ENCODE peak calls at places on chromosomes 4 and X, in seven cellular contexts. X is naive thymus-derived CD8-positive, alpha-beta T cell; R is AG20443; A is T-helper 2 cell; W is CD4-positive, CD25-positive, alpha-beta regulatory T cell; V is fibroblast of the aortic adventitia; Q is heart left ventricle. F is an unnamed sample.

GRCh38 chr4:99405433-99406115 is 29.6 kb downstream of the ADH7 start:
- DNase-seq in X (peak), Q (peak), V (peak), R (peak), A (peak), W (peak), F (peak)

GRCh38 chrX:115533485-115533884 is 27.5 kb upstream of the PLS3 start:
- DNase-seq in A (no peak), Q (no peak), R (peak), X (no peak), W (no peak), V (peak), F (peak)

GRCh38 chr4:121796283-121796682 is 4.8 kb upstream of the EXOSC9 start:
- DNase-seq in Q (no peak), A (no peak), X (no peak), W (no peak), V (no peak), R (no peak), F (no peak)

GRCh38 chrX:96752776-96753175 is 68.1 kb downstream of the DIAPH2 start:
- DNase-seq in R (no peak), X (no peak), W (no peak), Q (no peak), A (no peak), V (no peak), F (no peak)

GRCh38 chrX:100864967-100865366 is 9.2 kb downstream of the NOX1 start:
- DNase-seq in A (no peak), W (no peak), X (no peak), V (peak), R (peak), Q (no peak), F (peak)

GRCh38 chr4:151581575-151581974 is 172.6 kb downstream of the FHIP1A start:
- DNase-seq in W (no peak), A (no peak), V (no peak), Q (no peak), R (no peak), X (no peak), F (no peak)

GRCh38 chr4:26272654-26273307 is 48.0 kb upstream of the RBPJ start:
- DNase-seq in V (no peak), W (no peak), Q (no peak), X (no peak), A (no peak), R (no peak), F (no peak)

GRCh38 chr4:147480891-147481576 is at the start of gene EDNRA:
- DNase-seq in R (peak), Q (peak), A (no peak), X (no peak), W (no peak), V (peak), F (peak)

GRCh38 chr4:26884486-26884988 is 23.9 kb downstream of the STIM2 start:
- DNase-seq in X (no peak), V (no peak), W (peak), Q (no peak), R (no peak), A (peak), F (no peak)

GRCh38 chrX:150690126-150690525 is 3.1 kb upstream of the MTMR1 start:
- DNase-seq in R (peak), V (peak), Q (no peak), W (no peak), A (no peak), X (no peak), F (peak)

GRCh38 chrX:111284615-111285294 is 14.5 kb upstream of the CAPN6 start:
- DNase-seq in A (no peak), V (no peak), W (no peak), Q (no peak), X (no peak), R (no peak), F (no peak)

GRCh38 chrX:19785647-19786046 is 101.8 kb downstream of the SH3KBP1 start:
- DNase-seq in W (no peak), Q (no peak), V (no peak), X (no peak), A (no peak), R (no peak), F (no peak)

GRCh38 chrX:96389314-96390048 is 295.2 kb upstream of the DIAPH2 start:
- DNase-seq in R (no peak), Q (no peak), X (no peak), V (no peak), W (no peak), A (no peak), F (no peak)

GRCh38 chrX:66200050-66200664 is 36.1 kb downstream of the HEPH start:
- DNase-seq in V (peak), W (no peak), R (no peak), A (no peak), Q (no peak), X (no peak), F (no peak)

GRCh38 chr4:578451-579443 is 2.7 kb upstream of the TMEM271 start:
- DNase-seq in X (no peak), V (no peak), Q (no peak), A (no peak), W (no peak), R (no peak), F (no peak)

GRCh38 chr4:2593003-2593402 is 56.6 kb downstream of the FAM193A start:
- DNase-seq in R (no peak), X (no peak), V (no peak), A (no peak), Q (no peak), W (no peak), F (no peak)

GRCh38 chr4:7077371-7077770 is 9.5 kb upstream of the GRPEL1 start:
- DNase-seq in A (no peak), X (no peak), V (no peak), W (no peak), R (no peak), Q (no peak), F (no peak)

GRCh38 chrX:15298201-15298600 is 17.2 kb downstream of the ASB11 start:
- DNase-seq in X (no peak), V (no peak), Q (no peak), A (no peak), R (no peak), W (no peak), F (no peak)

GRCh38 chr4:103934178-103934789 is 214.5 kb upstream of the TACR3 start:
- DNase-seq in V (peak), R (peak), X (no peak), A (no peak), W (peak), Q (no peak), F (peak)

GRCh38 chrX:115266300-115266699 is 23.2 kb upstream of the LUZP4 start:
- DNase-seq in Q (no peak), V (no peak), A (no peak), X (no peak), R (no peak), W (no peak), F (no peak)

GRCh38 chrX:42934020-42934701 is 156.2 kb upstream of the PPP1R2C start:
- DNase-seq in R (no peak), X (no peak), Q (no peak), W (no peak), A (peak), V (no peak), F (no peak)